ENCODE peak calls at places on chromosomes 12 and 14, in ten cellular contexts. I is AG09309, Y is GM23338, L is osteocyte, F is PC-9, S is GM13977, V is RWPE1, D is progenitor cell of endocrine pancreas, U is prostate gland, Z is ovary. J is an unnamed sample.

GRCh38 chr14:100292301-100292775 is 13.9 kb downstream of the SLC25A29 start:
- DNase-seq in I (no peak), Y (no peak), L (no peak), F (no peak), S (no peak), V (no peak), D (no peak), U (no peak), Z (no peak), J (no peak)

GRCh38 chr14:75577724-75578098 is 709 bp upstream of the FLVCR2 start:
- DNase-seq in I (peak), Y (peak), L (peak), F (peak), S (peak), V (peak), D (peak), U (peak), Z (peak), J (peak)

GRCh38 chr12:15797818-15798217 is 8.6 kb upstream of the EPS8 start:
- DNase-seq in I (no peak), Y (no peak), L (no peak), F (no peak), S (no peak), V (no peak), D (no peak), U (no peak), Z (no peak), J (no peak)

GRCh38 chr14:66117600-66117999 is 368.6 kb upstream of the CCDC196 start:
- DNase-seq in I (peak), Y (no peak), L (no peak), F (peak), S (no peak), V (peak), D (no peak), U (no peak), Z (no peak), J (no peak)

GRCh38 chr12:15933751-15934150 is 22.6 kb downstream of the DERA start:
- DNase-seq in I (peak), Y (no peak), L (no peak), F (no peak), S (no peak), V (no peak), D (no peak), U (no peak), Z (no peak), J (no peak)

GRCh38 chr14:104224516-104225281 is 86.3 kb downstream of the KIF26A start:
- DNase-seq in I (no peak), Y (peak), L (no peak), F (no peak), S (peak), V (no peak), D (no peak), U (no peak), Z (peak), J (no peak)

GRCh38 chr12:111529424-111530368 is 69.4 kb downstream of the ATXN2 start:
- DNase-seq in I (peak), Y (peak), L (no peak), F (peak), S (peak), V (peak), D (peak), U (no peak), Z (peak), J (no peak)

GRCh38 chr14:34971381-34971780 is 11.4 kb upstream of the SRP54 start:
- DNase-seq in I (no peak), Y (no peak), L (no peak), F (no peak), S (no peak), V (no peak), D (no peak), U (no peak), Z (no peak), J (no peak)

GRCh38 chr12:64610660-64611429 is 550 bp downstream of the RASSF3 start:
- DNase-seq in I (no peak), Y (peak), L (peak), F (peak), S (peak), V (peak), D (peak), U (peak), Z (peak), J (peak)

GRCh38 chr12:3127832-3128231 is 50.7 kb downstream of the TSPAN9 start:
- DNase-seq in I (no peak), Y (no peak), L (no peak), F (no peak), S (no peak), V (no peak), D (no peak), U (no peak), Z (no peak), J (no peak)

GRCh38 chr12:59007620-59008019 is 87.3 kb upstream of the LRIG3 start:
- DNase-seq in I (no peak), Y (no peak), L (no peak), F (no peak), S (no peak), V (no peak), D (no peak), U (no peak), Z (no peak), J (no peak)

GRCh38 chr14:71133296-71133695 is 226.0 kb downstream of the PCNX1 start:
- DNase-seq in I (no peak), Y (no peak), L (peak), F (no peak), S (no peak), V (no peak), D (no peak), U (no peak), Z (no peak), J (no peak)

GRCh38 chr12:92928431-92928961 is 599 bp downstream of the EEA1 start:
- DNase-seq in I (no peak), Y (no peak), L (peak), F (no peak), S (no peak), V (no peak), D (no peak), U (peak), Z (peak), J (peak)

GRCh38 chr12:120583478-120584030 is 2.4 kb upstream of the POP5 start:
- DNase-seq in I (no peak), Y (peak), L (peak), F (peak), S (peak), V (peak), D (peak), U (peak), Z (peak), J (peak)

GRCh38 chr12:124094733-124095132 is 121.7 kb downstream of the ZNF664 start:
- DNase-seq in I (no peak), Y (no peak), L (no peak), F (no peak), S (no peak), V (no peak), D (no peak), U (no peak), Z (no peak), J (no peak)

GRCh38 chr14:28294834-28295440 is 471.6 kb upstream of the FOXG1 start:
- DNase-seq in I (no peak), Y (peak), L (no peak), F (no peak), S (no peak), V (no peak), D (no peak), U (no peak), Z (no peak), J (no peak)

GRCh38 chr12:114547636-114548035 is 136.3 kb downstream of the TBX3 start:
- DNase-seq in I (no peak), Y (no peak), L (no peak), F (no peak), S (no peak), V (no peak), D (no peak), U (no peak), Z (no peak), J (no peak)

GRCh38 chr14:30656190-30656632 is 34.1 kb downstream of the SCFD1 start:
- DNase-seq in I (no peak), Y (peak), L (no peak), F (peak), S (no peak), V (peak), D (no peak), U (peak), Z (no peak), J (no peak)

GRCh38 chr12:131604146-131604844 is 106.6 kb upstream of the SFSWAP start:
- DNase-seq in I (no peak), Y (no peak), L (no peak), F (no peak), S (peak), V (no peak), D (no peak), U (no peak), Z (no peak), J (no peak)

GRCh38 chr12:127260531-127260930 is 1006.4 kb upstream of the TMEM132C start:
- DNase-seq in I (no peak), Y (no peak), L (no peak), F (no peak), S (no peak), V (no peak), D (no peak), U (no peak), Z (no peak), J (no peak)

GRCh38 chr12:123104809-123105208 is 46.1 kb downstream of the PITPNM2 start:
- DNase-seq in I (no peak), Y (no peak), L (no peak), F (no peak), S (no peak), V (no peak), D (no peak), U (no peak), Z (no peak), J (no peak)

GRCh38 chr12:107337354-107338095 is 244.2 kb upstream of the CRY1 start:
- DNase-seq in I (no peak), Y (no peak), L (no peak), F (no peak), S (no peak), V (peak), D (no peak), U (no peak), Z (no peak), J (no peak)

GRCh38 chr14:89564291-89564957 is 147.4 kb upstream of the FOXN3 start:
- DNase-seq in I (peak), Y (no peak), L (no peak), F (no peak), S (no peak), V (peak), D (no peak), U (no peak), Z (no peak), J (no peak)

GRCh38 chr14:32588448-32589320 is 259.6 kb downstream of the AKAP6 start:
- DNase-seq in I (no peak), Y (peak), L (no peak), F (no peak), S (peak), V (no peak), D (no peak), U (no peak), Z (no peak), J (no peak)

GRCh38 chr12:109738878-109739665 is 25.4 kb downstream of the FAM222A start:
- DNase-seq in I (no peak), Y (no peak), L (no peak), F (no peak), S (no peak), V (no peak), D (no peak), U (no peak), Z (peak), J (no peak)

GRCh38 chr12:127539499-127539898 is 727.5 kb upstream of the TMEM132C start:
- DNase-seq in I (no peak), Y (peak), L (no peak), F (no peak), S (no peak), V (no peak), D (no peak), U (no peak), Z (no peak), J (no peak)

GRCh38 chr12:111451649-111452129 is 46.0 kb downstream of the SH2B3 start:
- DNase-seq in I (no peak), Y (peak), L (peak), F (no peak), S (peak), V (peak), D (no peak), U (no peak), Z (no peak), J (peak)

GRCh38 chr14:35399083-35399807 is 5.3 kb downstream of the NFKBIA start:
- DNase-seq in I (no peak), Y (no peak), L (no peak), F (no peak), S (no peak), V (no peak), D (no peak), U (no peak), Z (no peak), J (no peak)

GRCh38 chr12:69241444-69242092 is 2.2 kb downstream of the CPSF6 start:
- DNase-seq in I (no peak), Y (no peak), L (no peak), F (no peak), S (no peak), V (no peak), D (no peak), U (no peak), Z (no peak), J (no peak)

GRCh38 chr12:64814432-64814831 is 10.0 kb upstream of the TBC1D30 start:
- DNase-seq in I (no peak), Y (no peak), L (no peak), F (no peak), S (no peak), V (no peak), D (no peak), U (no peak), Z (no peak), J (no peak)

GRCh38 chr12:17148706-17149105 is 542.7 kb upstream of the LMO3 start:
- DNase-seq in I (no peak), Y (no peak), L (no peak), F (no peak), S (no peak), V (no peak), D (no peak), U (no peak), Z (no peak), J (no peak)

GRCh38 chr14:73785834-73786631 is 65.6 kb upstream of the PTGR2 start:
- DNase-seq in I (peak), Y (peak), L (no peak), F (peak), S (peak), V (peak), D (peak), U (peak), Z (peak), J (peak)

GRCh38 chr12:67645571-67645970 is 3.0 kb upstream of the DYRK2 start:
- DNase-seq in I (no peak), Y (no peak), L (no peak), F (no peak), S (no peak), V (no peak), D (no peak), U (no peak), Z (no peak), J (no peak)

GRCh38 chr12:49108958-49109404 is 1.7 kb downstream of the LMBR1L start:
- DNase-seq in I (no peak), Y (no peak), L (no peak), F (no peak), S (no peak), V (no peak), D (no peak), U (no peak), Z (peak), J (no peak)

GRCh38 chr14:59483819-59484610 is at the start of the genes JKAMP and L3HYPDH:
- DNase-seq in I (peak), Y (peak), L (peak), F (peak), S (peak), V (peak), D (peak), U (peak), Z (peak), J (peak)

GRCh38 chr14:59481407-59482119 is 2.6 kb downstream of the L3HYPDH start:
- DNase-seq in I (no peak), Y (no peak), L (no peak), F (no peak), S (no peak), V (peak), D (no peak), U (no peak), Z (no peak), J (no peak)

GRCh38 chr14:59483360-59483759 is 848 bp downstream of the L3HYPDH start:
- DNase-seq in I (no peak), Y (no peak), L (no peak), F (no peak), S (no peak), V (peak), D (no peak), U (no peak), Z (no peak), J (no peak)

GRCh38 chr14:59482120-59482434 is 2.1 kb downstream of the L3HYPDH start:
- DNase-seq in I (no peak), Y (no peak), L (no peak), F (no peak), S (no peak), V (no peak), D (no peak), U (no peak), Z (no peak), J (no peak)

GRCh38 chr14:59482471-59483331 is 1.5 kb downstream of the L3HYPDH start:
- DNase-seq in I (peak), Y (no peak), L (no peak), F (peak), S (no peak), V (peak), D (no peak), U (peak), Z (peak), J (no peak)
- TF ChIP-seq CTCF in I (no peak), Y (no peak), L (no peak), F (no peak), S (no peak), V (no peak), D (no peak), U (no peak), Z (no peak), J (no peak)

DNA sequence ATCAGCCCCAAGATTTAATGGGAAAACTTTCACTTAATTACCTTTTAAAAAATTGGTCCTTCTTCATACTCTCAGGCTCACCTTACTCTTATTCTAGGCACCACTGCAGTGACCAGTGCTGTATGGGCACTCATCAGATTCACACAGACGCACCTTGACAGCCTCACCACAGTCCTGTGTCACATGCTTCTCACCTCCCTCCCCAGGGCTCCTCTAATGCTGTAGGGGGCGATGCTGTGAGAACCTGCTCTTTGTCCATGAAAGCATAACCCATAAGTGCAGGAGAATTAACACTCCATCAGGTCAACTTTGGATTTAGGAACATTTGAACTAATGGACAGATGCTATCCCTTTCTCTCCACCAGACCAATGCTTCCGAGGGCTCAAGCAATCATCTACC is 13.9 kb upstream of the PPP4R3A start:
- DNase-seq in I (no peak), Y (peak), L (no peak), F (no peak), S (no peak), V (no peak), D (no peak), U (no peak), Z (no peak), J (no peak)
- TF ChIP-seq CTCF in I (no peak), Y (peak), L (no peak), F (no peak), S (no peak), V (no peak), D (no peak), U (no peak), Z (no peak), J (no peak)

GRCh38 chr14:87046960-87047359 is 946.0 kb downstream of the GALC start:
- DNase-seq in I (no peak), Y (no peak), L (no peak), F (no peak), S (no peak), V (no peak), D (no peak), U (no peak), Z (no peak), J (no peak)

GRCh38 chr14:87045241-87045640 is 947.7 kb downstream of the GALC start:
- DNase-seq in I (no peak), Y (no peak), L (no peak), F (no peak), S (no peak), V (no peak), D (no peak), U (no peak), Z (no peak), J (no peak)

GRCh38 chr14:87043667-87044200 is 949.2 kb downstream of the GALC start:
- DNase-seq in I (no peak), Y (no peak), L (no peak), F (no peak), S (no peak), V (no peak), D (no peak), U (no peak), Z (no peak), J (no peak)

GRCh38 chr14:87045956-87046355 is 947.0 kb downstream of the GALC start:
- DNase-seq in I (no peak), Y (no peak), L (no peak), F (no peak), S (no peak), V (no peak), D (no peak), U (no peak), Z (no peak), J (no peak)

GRCh38 chr14:87044807-87045206 is 948.2 kb downstream of the GALC start:
- DNase-seq in I (no peak), Y (no peak), L (no peak), F (no peak), S (no peak), V (no peak), D (no peak), U (no peak), Z (no peak), J (no peak)
- TF ChIP-seq CTCF in I (no peak), Y (no peak), L (no peak), F (no peak), S (no peak), V (no peak), D (no peak), U (no peak), Z (no peak), J (no peak)

DNA sequence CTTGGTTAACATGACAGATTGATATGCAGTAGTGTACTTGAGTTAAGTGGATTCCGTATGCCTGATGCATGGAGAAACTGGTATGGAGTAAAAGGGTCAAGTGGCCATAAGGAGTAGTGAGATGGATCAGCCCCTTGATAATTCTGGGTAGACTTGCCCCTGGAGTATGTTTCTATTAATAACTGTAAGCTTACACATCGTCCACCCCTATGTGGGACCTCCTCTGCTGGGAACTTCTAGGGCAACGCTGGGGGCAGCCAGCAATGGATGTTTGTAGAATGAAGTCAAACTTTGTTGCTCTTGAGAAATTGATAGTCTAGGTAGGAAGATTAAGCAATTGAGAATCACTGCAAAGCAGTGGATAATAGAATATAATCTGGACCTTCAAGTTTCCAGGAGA is 3.5 kb downstream of the C12orf75 start:
- DNase-seq in I (no peak), Y (no peak), L (no peak), F (no peak), S (no peak), V (no peak), D (no peak), U (no peak), Z (no peak), J (no peak)
- TF ChIP-seq CTCF in I (no peak), Y (no peak), L (no peak), F (no peak), S (no peak), V (no peak), D (no peak), U (no peak), Z (no peak), J (no peak)

DNA sequence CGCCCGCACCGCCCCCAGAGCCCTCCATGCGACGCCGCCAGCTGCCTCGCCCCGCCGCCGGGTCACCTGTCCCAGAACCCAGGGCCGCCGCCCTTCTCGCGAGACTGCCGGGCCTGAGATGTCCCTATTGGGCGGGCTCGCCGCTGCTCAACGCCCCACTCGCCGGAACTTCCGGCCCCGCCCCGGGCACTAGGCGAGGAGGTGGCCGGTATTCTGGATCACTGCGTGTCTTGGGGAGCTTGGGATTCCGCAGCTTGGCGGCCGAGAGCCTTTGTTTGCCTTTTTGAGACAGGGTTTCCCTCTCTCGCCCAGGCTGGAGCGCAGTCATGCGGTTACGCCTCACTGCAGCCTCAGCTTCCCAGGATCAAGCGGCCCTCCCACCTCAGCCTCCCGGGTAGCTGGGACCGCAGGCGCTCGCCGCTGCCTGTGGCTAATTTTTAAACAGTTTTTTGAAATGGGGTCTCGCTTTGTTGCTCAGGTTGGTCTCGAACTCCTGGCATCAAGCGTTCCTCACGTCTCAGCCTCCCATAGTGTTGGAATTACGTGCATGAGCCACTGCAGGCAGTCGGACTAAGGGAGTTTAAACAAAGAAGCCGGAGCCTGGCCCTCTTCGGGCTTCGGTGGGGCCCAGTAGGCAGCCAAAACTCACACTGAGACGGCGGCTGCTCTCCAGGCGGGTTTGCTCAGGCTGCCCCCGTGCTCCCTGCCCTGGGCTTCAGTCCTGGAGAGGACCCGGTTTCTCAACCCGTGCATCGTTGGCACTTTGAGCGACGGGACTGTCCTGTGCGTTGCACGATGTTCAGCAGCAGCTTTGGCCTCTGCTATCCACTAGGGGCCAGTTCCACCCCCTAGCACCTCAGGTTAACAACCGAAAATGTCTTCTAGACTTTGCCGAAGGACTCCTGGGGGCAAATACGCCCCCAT is at the start of gene SLC15A4:
- DNase-seq in I (peak), Y (peak), L (peak), F (peak), S (peak), V (peak), D (peak), U (peak), Z (peak), J (peak)
- TF ChIP-seq CTCF in I (peak), Y (no peak), L (no peak), F (no peak), S (peak), V (peak), D (peak), U (no peak), Z (no peak), J (peak)

GRCh38 chr14:60514378-60515243 is 5.7 kb downstream of the SIX6 start:
- DNase-seq in I (no peak), Y (peak), L (peak), F (peak), S (peak), V (no peak), D (peak), U (no peak), Z (no peak), J (no peak)
- TF ChIP-seq CTCF in I (peak), Y (peak), L (peak), F (no peak), S (peak), V (peak), D (peak), U (peak), Z (no peak), J (peak)